ENCODE peak calls at places on chromosomes 7 and 10, in eight cellular contexts. A is breast epithelium; M is cardiac muscle cell; S is iPS DF 6.9; E is SJSA1; N is mammary epithelial cell; J is CD4-positive, CD25-positive, alpha-beta regulatory T cell; F is H1. X is an unnamed sample. For H3K9me3, the result is how much of the 10 kb centered on the place peaks cover.

GRCh38 chr7:50721661-50722259 is 60.9 kb downstream of the GRB10 start:
- DNase-seq in A (no peak), M (no peak), S (no peak), E (no peak), N (no peak), J (no peak), F (no peak), X (no peak)

GRCh38 chr10:62426086-62426485 is 51.9 kb downstream of the ZNF365 start:
- DNase-seq in A (no peak), M (no peak), S (no peak), E (no peak), N (peak), J (no peak), F (no peak), X (no peak)

GRCh38 chr10:35387768-35388167 is 51.5 kb downstream of the CCNY start:
- DNase-seq in A (no peak), M (no peak), S (no peak), E (no peak), N (peak), J (no peak), F (no peak), X (no peak)

GRCh38 chr7:107210400-107210799 is 41.6 kb downstream of the HBP1 start:
- DNase-seq in A (no peak), M (no peak), S (no peak), E (no peak), N (no peak), J (no peak), F (no peak), X (no peak)

GRCh38 chr7:132270517-132270916 is 305.8 kb downstream of the PLXNA4 start:
- DNase-seq in A (no peak), M (peak), S (no peak), E (no peak), N (peak), J (no peak), F (no peak), X (no peak)

GRCh38 chr7:66930341-66930740 is 9.3 kb downstream of the TMEM248 start:
- DNase-seq in A (no peak), M (peak), S (no peak), E (no peak), N (peak), J (no peak), F (peak), X (no peak)

GRCh38 chr7:151082151-151083070 is 882 bp downstream of the TMUB1 start:
- DNase-seq in A (no peak), M (no peak), S (no peak), E (no peak), N (peak), J (no peak), F (no peak), X (no peak)

GRCh38 chr10:7846591-7846990 is 28.3 kb downstream of the TAF3 start:
- DNase-seq in A (no peak), M (no peak), S (no peak), E (no peak), N (no peak), J (no peak), F (no peak), X (no peak)

GRCh38 chr10:89217057-89217990 is 10.2 kb upstream of the CH25H start:
- DNase-seq in A (no peak), M (peak), S (no peak), E (no peak), N (peak), J (peak), F (no peak), X (peak)

GRCh38 chr7:2517004-2517403 is 2.6 kb upstream of the LFNG start:
- DNase-seq in A (no peak), M (no peak), S (no peak), E (peak), N (peak), J (no peak), F (no peak), X (no peak)

GRCh38 chr7:117218700-117219099 is 104.2 kb downstream of the WNT2 start:
- DNase-seq in A (no peak), M (no peak), S (no peak), E (no peak), N (no peak), J (no peak), F (no peak), X (no peak)

GRCh38 chr10:7408494-7409044 is 2.3 kb downstream of the SFMBT2 start:
- DNase-seq in A (peak), M (peak), S (no peak), E (no peak), N (peak), J (no peak), F (no peak), X (peak)

GRCh38 chr10:44374155-44374554 is 10.7 kb downstream of the CXCL12 start:
- DNase-seq in A (no peak), M (no peak), S (no peak), E (no peak), N (no peak), J (no peak), F (no peak), X (no peak)

GRCh38 chr10:119190353-119190752 is 11.7 kb upstream of the PRDX3 start:
- DNase-seq in A (no peak), M (no peak), S (no peak), E (peak), N (peak), J (no peak), F (no peak), X (no peak)

GRCh38 chr10:98261436-98262277 is 6.3 kb downstream of the LOXL4 start:
- DNase-seq in A (no peak), M (no peak), S (no peak), E (no peak), N (no peak), J (no peak), F (no peak), X (no peak)

GRCh38 chr10:125169915-125170314 is 9.6 kb upstream of the CTBP2 start:
- DNase-seq in A (peak), M (no peak), S (no peak), E (no peak), N (no peak), J (no peak), F (no peak), X (no peak)

GRCh38 chr10:12349628-12350166 is 350 bp downstream of the CAMK1D start:
- DNase-seq in A (no peak), M (no peak), S (no peak), E (no peak), N (no peak), J (no peak), F (no peak), X (no peak)

GRCh38 chr7:24730018-24730369 is 27.3 kb downstream of the GSDME start:
- DNase-seq in A (no peak), M (no peak), S (no peak), E (no peak), N (peak), J (no peak), F (no peak), X (no peak)
- H3K9me3 ChIP-seq in A (under half), M (under half), S (under half), E (under half), N (under half), J (under half), F (under half), X (under half)

GRCh38 chr10:123995082-123995460 is 98.3 kb downstream of the CHST15 start:
- DNase-seq in A (no peak), M (no peak), S (no peak), E (no peak), N (no peak), J (no peak), F (no peak), X (no peak)
- H3K4me3 ChIP-seq in A (peak), M (no peak), S (peak), E (no peak), N (no peak), J (no peak), F (peak), X (no peak)

GRCh38 chr7:5065107-5065407 is 19.4 kb downstream of the RBAK start:
- DNase-seq in A (no peak), M (no peak), S (no peak), E (no peak), N (no peak), J (no peak), F (no peak), X (no peak)

GRCh38 chr7:5064391-5065106 is 18.9 kb downstream of the RBAK start:
- DNase-seq in A (no peak), M (no peak), S (no peak), E (no peak), N (no peak), J (no peak), F (no peak), X (no peak)

DNA sequence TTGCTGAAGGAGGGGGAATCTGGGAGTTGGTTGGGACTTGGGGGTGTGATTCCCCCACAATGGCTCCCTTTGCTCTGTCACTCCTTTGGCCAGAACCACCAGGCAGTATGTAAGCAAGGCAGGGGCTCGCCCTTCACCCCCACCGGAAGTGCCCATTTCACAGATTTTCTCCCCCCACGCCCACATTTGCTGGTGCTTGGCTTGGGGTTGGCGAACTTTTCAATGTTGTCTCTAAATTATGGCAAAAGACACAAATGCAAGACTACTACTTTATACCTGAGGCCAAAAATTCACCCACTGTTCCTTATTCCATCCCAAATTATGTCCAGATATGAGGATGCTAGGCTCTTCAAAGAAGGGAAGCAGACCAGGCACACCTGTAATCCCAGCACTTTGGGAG is 24.5 kb downstream of the RBAK start:
- DNase-seq in A (no peak), M (no peak), S (no peak), E (no peak), N (no peak), J (no peak), F (no peak), X (no peak)
- H3K9me3 ChIP-seq in A (half or more), M (under half), S (under half), E (under half), N (under half), J (half or more), F (half or more), X (under half)

DNA sequence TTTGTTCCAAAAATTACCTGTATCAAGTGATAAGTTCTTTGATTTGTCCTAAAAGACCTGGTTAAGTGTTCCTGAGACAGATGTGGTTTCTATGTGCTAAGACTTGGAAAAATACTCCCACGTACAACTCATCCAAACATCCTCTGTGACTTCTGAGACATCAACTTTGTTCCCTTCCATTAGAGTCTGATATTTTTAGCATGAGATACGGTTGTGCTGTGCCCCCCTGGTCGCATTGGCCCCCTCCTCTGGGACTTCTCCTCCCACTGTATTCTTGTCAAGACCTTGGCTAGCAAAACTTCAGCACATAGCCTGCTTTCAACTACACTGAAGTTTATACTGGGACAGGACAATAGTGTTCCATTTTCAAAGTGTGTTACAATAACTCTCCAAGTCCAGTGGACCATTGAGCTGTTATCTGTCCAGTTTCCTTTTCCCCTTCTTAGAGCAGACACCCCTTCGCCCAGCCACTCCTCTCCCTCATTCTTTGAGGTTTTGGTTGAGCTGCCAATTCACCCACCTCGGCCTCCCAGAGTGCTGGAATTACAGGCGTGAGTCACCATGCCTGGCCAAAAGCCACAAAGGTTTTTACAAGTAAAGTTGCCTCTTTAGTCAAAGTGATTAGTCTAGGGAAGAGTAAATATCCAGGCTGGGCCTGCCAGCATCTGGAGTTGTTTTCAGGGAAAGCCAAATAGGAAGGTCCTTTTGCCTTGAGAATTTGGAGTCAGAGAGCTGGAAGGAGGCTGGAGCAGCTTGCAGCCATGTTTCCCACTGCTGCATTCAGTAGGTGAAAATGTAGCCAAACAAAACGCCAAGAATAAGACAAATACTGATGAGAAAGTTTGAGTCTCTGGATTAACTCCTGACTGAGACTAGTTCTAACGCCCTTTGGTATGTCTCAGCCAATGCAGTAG is 17.8 kb upstream of the PDLIM1 start:
- DNase-seq in A (peak), M (no peak), S (no peak), E (peak), N (peak), J (no peak), F (no peak), X (no peak)
- H3K4me3 ChIP-seq in A (no peak), M (no peak), S (no peak), E (no peak), N (no peak), J (no peak), F (no peak), X (no peak)

GRCh38 chr7:7667187-7667586 is 26.6 kb downstream of the UMAD1 start:
- DNase-seq in A (no peak), M (no peak), S (no peak), E (no peak), N (no peak), J (no peak), F (no peak), X (no peak)

GRCh38 chr7:7672545-7673239 is 32.1 kb downstream of the UMAD1 start:
- DNase-seq in A (no peak), M (no peak), S (no peak), E (no peak), N (no peak), J (no peak), F (no peak), X (no peak)

GRCh38 chr7:7665031-7665430 is 24.5 kb downstream of the UMAD1 start:
- DNase-seq in A (no peak), M (no peak), S (no peak), E (no peak), N (no peak), J (no peak), F (no peak), X (no peak)

GRCh38 chr7:7670490-7670889 is 29.9 kb downstream of the UMAD1 start:
- DNase-seq in A (no peak), M (no peak), S (no peak), E (no peak), N (no peak), J (no peak), F (no peak), X (no peak)

DNA sequence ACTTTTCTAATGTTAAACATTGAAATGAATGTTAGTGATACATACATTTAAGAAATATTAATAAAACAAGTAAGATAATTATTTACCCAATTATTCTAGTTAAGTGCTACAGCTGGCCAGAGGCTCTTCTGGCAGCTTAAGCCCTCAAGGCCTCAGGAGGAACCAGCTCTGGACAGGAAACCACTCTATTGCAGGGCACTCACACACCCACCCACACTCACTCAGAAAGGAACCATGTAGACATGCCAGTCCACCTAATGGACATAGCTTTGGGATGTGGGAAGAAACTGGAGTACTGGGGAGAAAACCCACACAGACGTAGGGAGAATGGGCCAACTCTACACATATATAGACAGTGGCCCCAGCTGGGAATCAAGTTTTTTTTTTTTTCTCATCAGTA is 28.2 kb downstream of the UMAD1 start:
- DNase-seq in A (no peak), M (no peak), S (no peak), E (no peak), N (no peak), J (no peak), F (no peak), X (no peak)
- H3K9me3 ChIP-seq in A (under half), M (under half), S (under half), E (under half), N (under half), J (under half), F (under half), X (under half)